ENCODE peak calls at places on chromosome 13, in five cellular contexts. One of them, this sample, is unnamed. For H3K36me3 and H3K9me3, the result is how much of the 10 kb centered on the place peaks cover.

GRCh38 chr13:46386996-46387851 is at the start of gene RUBCNL:
- DNase-seq in left lung: peak
- DNase-seq in heart left ventricle: peak
- DNase-seq in WERI-Rb-1: peak
- DNase-seq in stomach: no peak
- DNase-seq in this sample: peak

GRCh38 chr13:79679334-79679733 is 198.4 kb downstream of the NDFIP2 start:
- DNase-seq in left lung: peak
- DNase-seq in heart left ventricle: peak
- DNase-seq in WERI-Rb-1: peak
- DNase-seq in stomach: peak
- DNase-seq in this sample: no peak

GRCh38 chr13:97583884-97584497 is 150.0 kb downstream of the RAP2A start:
- DNase-seq in left lung: no peak
- DNase-seq in heart left ventricle: no peak
- DNase-seq in WERI-Rb-1: no peak
- DNase-seq in stomach: no peak
- DNase-seq in this sample: no peak

GRCh38 chr13:29536853-29537252 is 58.6 kb downstream of the SLC7A1 start:
- DNase-seq in left lung: no peak
- DNase-seq in heart left ventricle: no peak
- DNase-seq in WERI-Rb-1: no peak
- DNase-seq in stomach: no peak
- DNase-seq in this sample: no peak

GRCh38 chr13:48260970-48261369 is 28.0 kb downstream of the ITM2B start:
- DNase-seq in left lung: no peak
- DNase-seq in heart left ventricle: no peak
- DNase-seq in WERI-Rb-1: no peak
- DNase-seq in stomach: no peak
- DNase-seq in this sample: no peak

GRCh38 chr13:73722120-73722519 is 412.1 kb downstream of the KLF12 start:
- DNase-seq in left lung: no peak
- DNase-seq in heart left ventricle: no peak
- DNase-seq in WERI-Rb-1: no peak
- DNase-seq in stomach: no peak
- DNase-seq in this sample: no peak

GRCh38 chr13:26759907-26760834 is at the start of gene GPR12:
- DNase-seq in left lung: no peak
- DNase-seq in heart left ventricle: no peak
- DNase-seq in WERI-Rb-1: peak
- DNase-seq in stomach: no peak
- DNase-seq in this sample: no peak

GRCh38 chr13:49326222-49326917 is 78.6 kb downstream of the CDADC1 start:
- DNase-seq in left lung: no peak
- DNase-seq in heart left ventricle: no peak
- DNase-seq in WERI-Rb-1: no peak
- DNase-seq in stomach: no peak
- DNase-seq in this sample: no peak

GRCh38 chr13:51995677-51996551 is 15.3 kb downstream of the ATP7B start:
- DNase-seq in left lung: peak
- DNase-seq in heart left ventricle: peak
- DNase-seq in WERI-Rb-1: peak
- DNase-seq in stomach: peak
- DNase-seq in this sample: no peak

GRCh38 chr13:27622102-27622820 is 569 bp downstream of the POLR1D start:
- DNase-seq in left lung: no peak
- DNase-seq in heart left ventricle: no peak
- DNase-seq in WERI-Rb-1: no peak
- DNase-seq in stomach: no peak
- DNase-seq in this sample: no peak

GRCh38 chr13:31282741-31283455 is 83.1 kb downstream of the B3GLCT start:
- DNase-seq in left lung: no peak
- DNase-seq in heart left ventricle: no peak
- DNase-seq in WERI-Rb-1: no peak
- DNase-seq in stomach: no peak
- DNase-seq in this sample: no peak

GRCh38 chr13:102651892-102652291 is 43.0 kb downstream of the METTL21C start:
- DNase-seq in left lung: no peak
- DNase-seq in heart left ventricle: no peak
- DNase-seq in WERI-Rb-1: peak
- DNase-seq in stomach: no peak
- DNase-seq in this sample: no peak
- H3K36me3 ChIP-seq in left lung: half or more
- H3K36me3 ChIP-seq in heart left ventricle: under half
- H3K36me3 ChIP-seq in WERI-Rb-1: half or more
- H3K36me3 ChIP-seq in stomach: under half
- H3K36me3 ChIP-seq in this sample: under half

DNA sequence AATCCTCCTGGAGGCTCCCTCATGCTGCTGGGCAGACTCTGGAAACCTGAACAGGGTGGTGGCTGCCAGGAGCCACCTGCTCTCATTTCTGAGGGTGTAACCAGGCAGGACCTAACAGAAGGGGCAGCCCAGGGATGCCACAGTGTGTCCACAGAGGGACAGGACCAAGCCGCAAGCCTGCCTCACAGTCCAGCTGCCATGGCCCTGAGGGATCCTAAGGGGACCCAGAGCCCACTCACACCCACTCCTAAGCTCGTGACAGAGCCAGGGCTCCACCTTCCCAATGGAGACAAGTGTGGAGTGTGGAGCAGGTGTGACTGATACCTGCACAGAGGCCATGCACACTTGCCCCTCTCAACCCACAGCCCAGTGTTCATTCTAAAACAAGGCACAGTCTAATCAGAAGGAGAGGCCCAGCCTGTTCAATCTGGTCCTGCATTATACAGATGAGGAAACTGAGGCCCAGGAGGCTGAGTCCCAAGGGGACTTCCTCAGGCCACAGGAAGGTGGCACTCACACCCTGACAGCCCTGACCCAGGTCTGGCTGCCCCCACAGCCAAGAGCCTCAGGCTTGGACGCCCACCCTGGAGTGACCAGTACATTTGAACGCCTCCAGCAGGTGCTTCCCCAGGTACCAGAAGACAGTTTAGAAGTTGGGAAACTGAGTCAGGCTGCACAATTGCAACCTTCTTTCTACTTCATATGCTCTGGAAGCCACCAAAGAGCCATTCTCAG is 220.1 kb downstream of the TUBA3C start:
- DNase-seq in left lung: no peak
- DNase-seq in heart left ventricle: no peak
- DNase-seq in WERI-Rb-1: no peak
- DNase-seq in stomach: no peak
- DNase-seq in this sample: no peak
- H3K9me3 ChIP-seq in left lung: half or more
- H3K9me3 ChIP-seq in heart left ventricle: under half
- H3K9me3 ChIP-seq in WERI-Rb-1: under half
- H3K9me3 ChIP-seq in stomach: under half
- H3K9me3 ChIP-seq in this sample: half or more

DNA sequence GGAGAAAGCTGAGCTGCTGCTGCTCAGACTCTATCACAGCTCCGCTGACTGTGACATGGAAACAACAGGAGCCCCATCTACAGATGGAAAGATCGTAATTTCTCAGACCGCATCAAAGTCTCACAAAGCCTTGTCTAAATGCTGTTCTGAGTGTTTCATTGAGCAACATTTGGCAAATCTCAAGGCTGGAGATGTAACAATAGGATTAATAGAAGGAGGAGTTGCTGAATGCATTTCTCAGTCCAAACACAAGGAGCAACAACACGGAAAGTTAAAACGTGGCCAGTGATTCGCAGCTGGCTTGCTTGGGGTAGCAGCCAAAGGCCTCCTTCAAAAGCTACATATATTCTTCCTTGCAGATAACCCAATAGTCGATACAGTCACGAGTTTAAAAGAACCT is 55.7 kb downstream of the MRPL57 start:
- DNase-seq in left lung: no peak
- DNase-seq in heart left ventricle: no peak
- DNase-seq in WERI-Rb-1: no peak
- DNase-seq in stomach: no peak
- DNase-seq in this sample: no peak
- H3K36me3 ChIP-seq in left lung: under half
- H3K36me3 ChIP-seq in heart left ventricle: under half
- H3K36me3 ChIP-seq in WERI-Rb-1: under half
- H3K36me3 ChIP-seq in stomach: under half
- H3K36me3 ChIP-seq in this sample: under half

GRCh38 chr13:58547419-58547818 is 915.9 kb downstream of the PCDH17 start:
- DNase-seq in left lung: no peak
- DNase-seq in heart left ventricle: no peak
- DNase-seq in WERI-Rb-1: no peak
- DNase-seq in stomach: no peak
- DNase-seq in this sample: no peak
- H3K9me3 ChIP-seq in left lung: under half
- H3K9me3 ChIP-seq in heart left ventricle: under half
- H3K9me3 ChIP-seq in WERI-Rb-1: under half
- H3K9me3 ChIP-seq in stomach: under half
- H3K9me3 ChIP-seq in this sample: under half

GRCh38 chr13:113458218-113459065 is 5.2 kb upstream of the ADPRHL1 start:
- DNase-seq in left lung: no peak
- DNase-seq in heart left ventricle: peak
- DNase-seq in WERI-Rb-1: peak
- DNase-seq in stomach: no peak
- DNase-seq in this sample: no peak
- H3K36me3 ChIP-seq in left lung: half or more
- H3K36me3 ChIP-seq in heart left ventricle: under half
- H3K36me3 ChIP-seq in WERI-Rb-1: half or more
- H3K36me3 ChIP-seq in stomach: under half
- H3K36me3 ChIP-seq in this sample: half or more

DNA sequence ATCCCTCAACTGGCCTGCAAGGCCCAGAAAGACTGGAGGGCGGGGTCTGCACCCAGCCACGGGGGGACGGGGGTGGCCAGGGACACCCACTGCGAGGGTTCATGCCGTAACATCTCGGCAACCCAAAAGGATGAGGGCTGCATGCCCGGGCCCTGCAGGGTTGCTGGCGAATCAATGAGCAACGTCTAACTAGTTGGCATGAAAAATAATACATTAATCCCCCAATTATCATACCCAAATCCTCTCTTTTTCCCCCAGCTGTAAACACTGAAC is 232.2 kb downstream of the TUBA3C start:
- DNase-seq in left lung: no peak
- DNase-seq in heart left ventricle: no peak
- DNase-seq in WERI-Rb-1: no peak
- DNase-seq in stomach: no peak
- DNase-seq in this sample: no peak
- H3K9me3 ChIP-seq in left lung: under half
- H3K9me3 ChIP-seq in heart left ventricle: under half
- H3K9me3 ChIP-seq in WERI-Rb-1: under half
- H3K9me3 ChIP-seq in stomach: under half
- H3K9me3 ChIP-seq in this sample: under half

DNA sequence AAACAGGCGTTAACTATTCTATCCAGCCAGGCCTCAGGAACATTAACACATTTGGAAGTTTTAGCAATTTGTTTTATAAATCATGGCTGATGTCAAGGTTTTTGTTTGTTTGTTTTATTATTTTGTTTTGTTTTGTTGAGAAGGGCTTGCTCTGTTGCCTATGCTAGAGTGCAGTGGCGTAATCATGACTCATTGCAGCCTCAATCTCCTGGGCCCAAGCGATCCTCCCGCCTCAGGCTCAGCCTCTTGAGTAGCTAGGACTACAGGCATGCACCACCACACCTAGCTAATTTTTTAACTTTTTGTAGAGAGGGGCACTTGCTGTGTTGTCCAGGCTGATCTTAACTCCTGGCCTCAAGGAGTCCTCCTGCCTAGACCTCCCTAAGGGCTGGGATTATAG is 28.3 kb downstream of the NUP58 start:
- DNase-seq in left lung: no peak
- DNase-seq in heart left ventricle: no peak
- DNase-seq in WERI-Rb-1: no peak
- DNase-seq in stomach: no peak
- DNase-seq in this sample: no peak
- H3K36me3 ChIP-seq in left lung: half or more
- H3K36me3 ChIP-seq in heart left ventricle: under half
- H3K36me3 ChIP-seq in WERI-Rb-1: half or more
- H3K36me3 ChIP-seq in stomach: under half
- H3K36me3 ChIP-seq in this sample: half or more